ENCODE peak calls at places on chromosomes 1 and 21, in six cellular contexts. B, M, N, E, L and U are unnamed samples.

GRCh38 chr1:53617382-53618217 is 121.4 kb downstream of the GLIS1 start:
- DNase-seq in M (peak; percentile 81), L (peak; percentile 60), N (peak; percentile 10), B (no peak), E (peak; percentile 2), U (peak; percentile 39)

GRCh38 chr21:38319781-38320180 is 63.0 kb downstream of the KCNJ15 start:
- DNase-seq in N (no peak), M (peak; percentile 63), B (no peak), E (no peak), L (no peak), U (peak; percentile 64)

GRCh38 chr1:25858494-25858893 is 763 bp downstream of the AUNIP start:
- DNase-seq in M (peak; percentile 28), B (no peak), N (no peak), L (no peak), E (no peak), U (no peak)

GRCh38 chr21:40841524-40842196 is 5.3 kb downstream of the DSCAM start:
- DNase-seq in N (no peak), M (peak; percentile 79), L (no peak), E (no peak), B (peak; percentile 74), U (no peak)

GRCh38 chr1:156807627-156808026 is 9.0 kb downstream of the SH2D2A start:
- DNase-seq in B (no peak), L (no peak), N (no peak), E (no peak), M (no peak), U (no peak)

GRCh38 chr1:25469177-25469576 is 38.5 kb downstream of the MACO1 start:
- DNase-seq in B (no peak), L (peak; percentile 27), M (peak; percentile 71), N (peak; percentile 55), E (no peak), U (peak; percentile 56)

GRCh38 chr1:174008261-174008660 is 13.9 kb downstream of the RC3H1 start:
- DNase-seq in M (no peak), N (no peak), L (no peak), B (no peak), E (no peak), U (peak; percentile 4)

GRCh38 chr1:65323246-65323645 is 13.9 kb downstream of the DNAJC6 start:
- DNase-seq in N (no peak), B (no peak), M (peak; percentile 61), E (no peak), L (no peak), U (no peak)

GRCh38 chr1:232549998-232550397 is 79.9 kb downstream of the SIPA1L2 start:
- DNase-seq in N (no peak), M (no peak), L (no peak), B (no peak), E (no peak), U (no peak)

GRCh38 chr1:10678395-10678794 is 118.1 kb downstream of the CASZ1 start:
- DNase-seq in M (no peak), N (no peak), B (no peak), E (no peak), L (no peak), U (no peak)

GRCh38 chr1:223364685-223365382 is 858 bp upstream of the SUSD4 start:
- DNase-seq in B (peak; percentile 24), E (no peak), N (no peak), L (no peak), M (no peak), U (peak; percentile 3)

DNA sequence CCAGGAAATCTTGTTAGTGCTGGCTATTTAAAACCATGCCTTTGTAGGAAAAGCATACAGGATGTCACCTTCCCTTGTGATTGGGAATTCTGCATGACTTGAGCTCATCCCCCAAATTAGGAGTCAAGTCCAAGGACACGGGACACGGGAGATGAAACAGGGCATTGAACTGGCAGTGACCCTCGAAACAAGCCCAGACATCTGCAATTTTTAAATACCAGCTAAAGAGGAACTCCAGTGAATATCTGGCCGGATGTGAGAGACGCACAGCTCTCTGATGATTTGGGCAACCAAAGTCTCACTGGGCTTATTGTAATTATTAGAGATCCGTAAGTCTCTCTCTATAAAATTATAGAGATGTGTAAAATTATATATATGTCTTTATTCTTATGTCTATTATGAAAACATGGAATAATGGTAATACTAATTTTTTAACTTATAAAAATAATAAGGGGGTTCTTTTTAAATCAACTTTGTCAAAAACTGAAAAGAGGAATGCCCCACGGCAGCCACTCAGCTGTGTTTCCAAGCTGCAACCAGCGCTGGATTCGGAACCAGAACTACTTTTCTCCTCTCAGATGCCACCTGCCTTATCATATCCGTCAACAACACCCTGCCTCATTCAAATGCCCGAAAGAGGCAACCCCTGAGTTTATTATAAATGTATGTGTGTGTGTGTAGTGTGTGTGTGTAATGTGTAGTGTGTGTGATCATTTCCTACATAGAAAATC is 32.6 kb downstream of the C2CD2 start:
- DNase-seq in L (no peak), N (no peak), M (no peak), B (no peak), E (no peak), U (no peak)
- TF ChIP-seq CTCF in L (no peak), N (no peak), M (no peak), B (no peak), E (no peak), U (no peak)

DNA sequence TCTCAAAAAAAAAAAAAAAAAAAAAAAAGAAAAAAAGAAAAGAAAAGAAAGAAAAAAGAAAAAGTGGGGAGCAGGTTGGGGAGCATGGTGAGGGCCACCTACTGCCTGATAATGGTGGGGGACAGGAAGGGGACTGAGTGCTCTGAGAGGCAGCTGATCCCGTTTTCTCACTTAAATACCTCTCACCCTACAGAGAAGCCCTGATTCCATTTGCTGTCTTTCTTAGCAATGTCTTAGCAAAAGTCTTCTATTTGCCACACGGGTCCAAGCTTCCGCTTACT is 692 bp upstream of the H6PD start:
- DNase-seq in B (no peak), L (no peak), E (no peak), M (no peak), N (no peak), U (no peak)
- H3K4me3 ChIP-seq in B (no peak overlapping the region), L (no peak overlapping the region), E (no peak overlapping the region), M (peak overlapping the region; percentile 46), N (peak overlapping the region; percentile 47), U (peak overlapping the region; percentile 52)

DNA sequence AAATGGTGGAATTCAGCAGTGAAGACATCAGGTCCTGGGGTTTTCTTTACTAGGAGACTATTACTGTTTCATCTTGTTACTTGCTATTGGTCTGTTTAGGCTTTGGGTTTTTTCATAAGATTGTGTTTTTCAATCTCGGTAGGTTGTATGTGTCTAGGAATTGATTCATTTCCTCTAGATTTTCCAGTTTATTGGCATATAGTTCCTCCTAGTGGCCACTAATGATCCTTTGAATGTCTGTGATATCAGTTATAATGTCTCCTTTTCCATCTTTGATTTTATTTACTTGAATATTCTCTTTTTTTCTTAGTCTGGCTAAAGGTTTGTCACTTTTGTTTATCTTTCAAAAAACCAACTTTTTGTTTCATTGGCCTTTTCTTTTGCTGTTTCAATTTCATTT is 233.0 kb downstream of the RWDD3 start:
- DNase-seq in B (no peak), N (no peak), M (no peak), E (no peak), L (peak; percentile 4), U (no peak)
- TF ChIP-seq CTCF in B (no peak), N (no peak), M (no peak), E (no peak), L (no peak), U (no peak)

DNA sequence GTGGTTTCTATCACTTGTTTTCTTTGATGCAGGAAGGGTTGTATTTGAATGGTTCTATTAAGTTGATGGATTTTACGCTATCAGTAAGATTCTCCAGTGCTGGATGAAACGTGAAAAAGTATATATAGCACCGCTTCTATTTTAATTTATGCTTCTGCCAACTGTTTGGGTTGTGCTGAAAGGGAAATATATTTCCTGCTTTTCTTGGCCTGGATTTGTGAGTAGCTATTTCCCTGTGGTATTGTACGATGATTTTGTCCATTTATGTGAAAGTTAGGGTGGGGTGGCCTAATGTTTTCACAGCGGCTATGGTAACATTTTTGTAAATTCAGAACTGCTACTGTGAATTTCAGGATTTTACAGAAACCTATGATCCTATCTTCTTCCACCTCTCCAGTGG is 322 bp downstream of the C1orf162 start:
- DNase-seq in E (no peak), B (no peak), L (no peak), M (no peak), N (peak; percentile 21), U (no peak)
- H3K4me3 ChIP-seq in E (no peak overlapping the region), B (no peak overlapping the region), L (no peak overlapping the region), M (no peak overlapping the region), N (no peak overlapping the region), U (no peak overlapping the region)

GRCh38 chr1:180920702-180921101 is 8.0 kb downstream of the KIAA1614 start:
- DNase-seq in B (no peak), E (no peak), N (no peak), M (no peak), L (peak; percentile 8), U (no peak)
- TF ChIP-seq CTCF in B (no peak), E (no peak), N (peak; percentile 29), M (no peak), L (peak; percentile 28), U (no peak)

DNA sequence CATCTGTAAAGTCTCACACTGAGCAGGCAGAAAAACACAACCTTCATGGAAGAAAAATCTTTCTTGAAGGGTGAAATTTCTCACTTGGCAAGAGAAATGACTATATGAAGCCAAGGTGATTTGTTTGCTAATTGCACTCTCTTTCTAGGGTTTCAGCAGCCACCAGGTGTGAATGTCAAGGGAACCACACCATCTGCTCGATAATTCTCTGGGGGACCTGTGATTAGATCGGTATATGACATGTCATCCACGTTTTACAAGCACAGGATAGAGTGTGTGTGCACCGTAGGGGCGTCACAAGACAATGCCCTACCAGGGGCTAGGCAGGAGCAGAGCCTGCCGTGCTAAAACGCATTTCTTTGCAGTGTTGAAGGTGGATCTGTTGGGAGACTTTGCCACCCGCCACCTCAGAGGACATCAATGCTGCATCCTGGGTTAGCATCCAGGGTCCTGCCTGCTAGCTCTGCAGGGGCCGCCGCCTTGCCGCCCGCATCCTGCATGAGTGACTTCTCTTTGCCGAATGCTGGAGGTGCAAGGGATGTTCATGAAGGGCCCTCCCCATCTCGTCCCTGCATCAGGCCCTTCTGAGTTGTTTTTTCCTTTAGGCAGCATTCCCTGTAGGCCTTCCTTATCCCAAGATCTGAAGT is 37.8 kb upstream of the CCSAP start:
- DNase-seq in M (no peak), L (no peak), B (no peak), N (no peak), E (no peak), U (no peak)
- H3K4me3 ChIP-seq in M (no peak overlapping the region), L (no peak overlapping the region), B (no peak overlapping the region), N (no peak overlapping the region), E (no peak overlapping the region), U (no peak overlapping the region)

DNA sequence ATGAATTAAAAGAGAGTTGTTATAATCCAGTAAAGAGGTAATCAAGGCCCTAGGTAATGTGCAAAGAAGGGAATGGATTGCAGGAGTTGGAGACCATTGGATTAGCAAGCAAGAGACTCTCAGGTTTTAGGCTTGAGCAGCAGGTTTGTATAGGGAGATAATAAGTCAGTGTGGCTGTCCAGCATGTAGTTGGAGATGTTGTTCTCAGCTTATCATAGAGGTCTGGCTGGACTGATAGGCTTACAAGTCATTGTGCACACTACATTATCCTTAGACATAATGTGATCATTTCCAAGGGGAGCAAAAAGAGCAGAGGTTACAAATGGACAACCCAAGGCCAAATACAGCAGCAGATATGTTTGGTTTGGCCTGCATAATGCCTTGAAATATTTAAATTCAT is 45.9 kb upstream of the SAMD13 start:
- DNase-seq in N (no peak), M (no peak), B (no peak), E (no peak), L (no peak), U (no peak)
- TF ChIP-seq CTCF in N (no peak), M (no peak), B (no peak), E (no peak), L (no peak), U (no peak)